ENCODE peak calls at places on chromosome 14, in four cellular contexts. A, S, H and O are unnamed samples.

GRCh38 chr14:49865431-49865859 is 12.9 kb upstream of the NEMF start:
- DNase-seq in A (peak), S (no peak), H (no peak), O (no peak)

GRCh38 chr14:64973026-64973442 is 898 bp upstream of the RAB15 start:
- DNase-seq in A (no peak), S (no peak), H (no peak), O (no peak)

GRCh38 chr14:78445275-78445674 is 275.1 kb downstream of the NRXN3 start:
- DNase-seq in A (peak), S (no peak), H (no peak), O (no peak)

GRCh38 chr14:85444685-85445084 is 85.3 kb upstream of the FLRT2 start:
- DNase-seq in A (peak), S (no peak), H (no peak), O (no peak)

GRCh38 chr14:59664741-59665140 is 88.1 kb upstream of the CCDC175 start:
- DNase-seq in A (no peak), S (no peak), H (no peak), O (no peak)

GRCh38 chr14:83741269-83741668 is 1788.7 kb upstream of the FLRT2 start:
- DNase-seq in A (no peak), S (no peak), H (no peak), O (no peak)

GRCh38 chr14:68878908-68879307 is 86.0 kb upstream of the ZFP36L1 start:
- DNase-seq in A (no peak), S (no peak), H (no peak), O (no peak)

GRCh38 chr14:60616326-60617044 is 32.8 kb downstream of the SIX1 start:
- DNase-seq in A (no peak), S (no peak), H (no peak), O (no peak)

GRCh38 chr14:106436310-106436905 is 910.0 kb downstream of the TMEM121 start:
- DNase-seq in A (no peak), S (peak), H (no peak), O (no peak)

GRCh38 chr14:64715628-64716412 is 11.6 kb downstream of the PLEKHG3 start:
- DNase-seq in A (no peak), S (no peak), H (no peak), O (peak)

GRCh38 chr14:103819503-103820307 is 27.7 kb downstream of the PPP1R13B start:
- DNase-seq in A (peak), S (no peak), H (no peak), O (peak)

GRCh38 chr14:102928412-102929348 is 6.2 kb downstream of the AMN start:
- DNase-seq in A (no peak), S (no peak), H (no peak), O (peak)

GRCh38 chr14:39431416-39432178 is 636 bp downstream of the FBXO33 start:
- DNase-seq in A (peak), S (peak), H (no peak), O (peak)

GRCh38 chr14:22829661-22830328 is at the start of gene MRPL52:
- DNase-seq in A (peak), S (peak), H (no peak), O (peak)

GRCh38 chr14:28751467-28752058 is 15.0 kb upstream of the FOXG1 start:
- DNase-seq in A (peak), S (peak), H (peak), O (peak)

GRCh38 chr14:76307786-76308780 is 67.9 kb upstream of the ESRRB start:
- DNase-seq in A (no peak), S (no peak), H (no peak), O (no peak)

GRCh38 chr14:57403521-57403864 is 13.1 kb downstream of the NAA30 start:
- DNase-seq in A (no peak), S (no peak), H (no peak), O (no peak)

GRCh38 chr14:99401196-99401595 is 79.5 kb downstream of the SETD3 start:
- DNase-seq in A (no peak), S (no peak), H (no peak), O (no peak)

GRCh38 chr14:99063620-99064225 is 208.3 kb downstream of the BCL11B start:
- DNase-seq in A (no peak), S (no peak), H (no peak), O (no peak)

GRCh38 chr14:60151715-60152114 is 13.5 kb downstream of the DHRS7 start:
- DNase-seq in A (peak), S (no peak), H (no peak), O (no peak)

GRCh38 chr14:78446807-78447206 is 276.6 kb downstream of the NRXN3 start:
- DNase-seq in A (no peak), S (no peak), H (no peak), O (no peak)

GRCh38 chr14:92647499-92648279 is 100.7 kb downstream of the LGMN start:
- DNase-seq in A (no peak), S (no peak), H (no peak), O (no peak)

GRCh38 chr14:36976571-36977023 is 195.8 kb downstream of the SLC25A21 start:
- DNase-seq in A (no peak), S (peak), H (no peak), O (no peak)

GRCh38 chr14:80364274-80364673 is 153.0 kb upstream of the DIO2 start:
- DNase-seq in A (peak), S (peak), H (no peak), O (no peak)

GRCh38 chr14:103087343-103087835 is 3.4 kb downstream of the LBHD2 start:
- DNase-seq in A (peak), S (no peak), H (no peak), O (no peak)

GRCh38 chr14:23577710-23578392 is 739 bp downstream of the JPH4 start:
- DNase-seq in A (peak), S (no peak), H (no peak), O (no peak)

GRCh38 chr14:49962616-49963015 is 69.7 kb downstream of the ARF6 start:
- DNase-seq in A (no peak), S (peak), H (no peak), O (no peak)

GRCh38 chr14:104972301-104973211 is 5.6 kb downstream of the AHNAK2 start:
- DNase-seq in A (no peak), S (no peak), H (no peak), O (no peak)

GRCh38 chr14:55332654-55333570 is 61.7 kb downstream of the FBXO34 start:
- DNase-seq in A (no peak), S (peak), H (no peak), O (no peak)

GRCh38 chr14:42163136-42163535 is 556.5 kb downstream of the LRFN5 start:
- DNase-seq in A (no peak), S (no peak), H (no peak), O (no peak)

GRCh38 chr14:61484826-61485584 is 163.6 kb downstream of the PRKCH start:
- DNase-seq in A (peak), S (no peak), H (no peak), O (no peak)

GRCh38 chr14:76546426-76547221 is 170.7 kb downstream of the ESRRB start:
- DNase-seq in A (peak), S (peak), H (no peak), O (peak)

GRCh38 chr14:59482471-59483331 is 1.5 kb downstream of the L3HYPDH start:
- DNase-seq in A (no peak), S (peak), H (no peak), O (no peak)

GRCh38 chr14:64117671-64118402 is 176.3 kb downstream of the ESR2 start:
- DNase-seq in A (no peak), S (no peak), H (no peak), O (no peak)

DNA sequence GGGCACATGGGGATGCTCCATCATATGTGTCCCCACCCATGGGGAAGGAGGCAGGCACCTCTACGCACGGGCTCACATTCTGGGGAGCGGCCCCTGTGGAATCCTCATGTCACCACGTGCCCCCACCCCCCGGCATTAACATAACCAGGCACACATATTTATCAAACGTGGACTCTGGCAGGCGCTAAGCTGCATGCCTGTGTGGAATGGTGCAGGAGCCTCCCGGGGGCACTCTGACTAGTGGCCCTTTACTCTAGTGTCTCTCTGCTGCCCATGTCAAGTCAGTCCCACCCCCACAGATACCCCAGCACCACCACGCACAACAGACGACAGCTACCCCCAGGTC is 66.1 kb downstream of the CCDC88C start:
- DNase-seq in A (no peak), S (no peak), H (no peak), O (no peak)
- TF ChIP-seq NRF1 in A (no peak), S (no peak), H (no peak), O (no peak)

GRCh38 chr14:21091784-21092146 is 6.7 kb downstream of the ZNF219 start:
- DNase-seq in A (peak), S (no peak), H (no peak), O (no peak)

GRCh38 chr14:21090194-21090939 is 8.1 kb downstream of the ZNF219 start:
- DNase-seq in A (peak), S (peak), H (no peak), O (peak)

GRCh38 chr14:21089877-21090193 is 8.6 kb downstream of the ZNF219 start:
- DNase-seq in A (no peak), S (no peak), H (no peak), O (no peak)

GRCh38 chr14:21092147-21093011 is 6.1 kb downstream of the ZNF219 start:
- DNase-seq in A (peak), S (peak), H (no peak), O (peak)

DNA sequence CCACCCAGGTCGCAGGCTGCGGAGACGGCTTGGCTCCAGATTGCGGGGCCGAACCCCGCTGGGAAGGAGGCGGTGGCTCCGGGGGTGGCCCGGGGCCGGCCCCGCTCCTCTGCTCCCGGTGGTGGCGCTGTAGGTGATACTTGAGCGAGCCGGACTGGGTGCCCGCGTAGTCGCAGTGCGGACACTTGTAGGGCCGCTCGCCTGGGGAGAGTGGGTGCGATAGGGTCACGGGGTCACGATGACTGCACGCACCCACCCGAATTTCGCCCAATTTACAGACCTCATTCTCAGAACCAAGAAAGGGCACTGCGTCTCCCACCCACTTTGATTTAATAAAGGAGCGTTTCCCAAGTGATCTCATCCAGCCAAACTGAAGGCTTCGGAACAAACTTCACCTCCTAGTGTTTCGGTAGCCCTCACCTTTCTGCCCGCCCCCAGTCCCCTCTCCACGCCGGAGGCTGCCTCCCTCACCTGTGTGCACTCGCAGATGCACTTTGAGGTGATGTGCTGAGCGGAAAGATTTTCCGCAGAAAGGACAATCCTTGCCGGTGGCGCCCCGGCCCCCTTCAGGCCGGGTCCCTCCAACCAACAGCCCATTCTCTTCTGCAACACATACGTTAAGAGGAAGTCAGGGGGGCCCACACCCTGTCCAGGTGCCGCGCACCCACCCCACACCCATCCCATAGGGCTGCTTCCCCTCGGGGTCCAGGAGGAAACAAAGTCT is 7.4 kb downstream of the ZNF219 start:
- DNase-seq in A (peak), S (no peak), H (no peak), O (no peak)
- TF ChIP-seq NRF1 in A (no peak), S (no peak), H (no peak), O (no peak)

DNA sequence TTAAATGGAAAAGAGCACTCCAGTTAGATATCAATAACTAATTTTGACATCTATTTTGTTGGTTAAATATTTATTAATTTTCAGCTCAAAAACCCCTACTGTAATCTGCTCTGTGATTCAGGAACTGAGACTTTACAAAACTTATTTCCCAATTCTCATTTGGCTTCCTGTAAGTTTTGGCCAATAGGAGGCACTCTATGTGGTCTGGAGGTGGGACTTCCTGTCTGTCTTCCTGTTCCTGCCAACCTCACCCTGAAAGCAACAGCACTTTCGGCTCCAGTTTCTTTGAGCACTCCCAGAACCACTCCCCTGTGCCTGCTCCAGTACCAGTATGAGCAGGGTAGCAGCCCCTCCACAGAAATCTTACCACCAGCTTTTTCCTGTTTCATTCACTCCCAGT is 1027.0 kb downstream of the VRK1 start:
- DNase-seq in A (no peak), S (no peak), H (no peak), O (no peak)
- TF ChIP-seq NRF1 in A (no peak), S (no peak), H (no peak), O (no peak)

GRCh38 chr14:34203271-34203722 is 252.4 kb upstream of the EGLN3 start:
- DNase-seq in A (no peak), S (no peak), H (no peak), O (no peak)
- TF ChIP-seq NRF1 in A (no peak), S (no peak), H (no peak), O (no peak)

GRCh38 chr14:100609941-100610391 is 22.7 kb upstream of the BEGAIN start:
- DNase-seq in A (peak), S (no peak), H (no peak), O (no peak)
- TF ChIP-seq NRF1 in A (no peak), S (no peak), H (no peak), O (no peak)

GRCh38 chr14:52391866-52392600 is 77.9 kb downstream of the PTGER2 start:
- DNase-seq in A (no peak), S (no peak), H (no peak), O (no peak)
- TF ChIP-seq NRF1 in A (no peak), S (no peak), H (no peak), O (no peak)

DNA sequence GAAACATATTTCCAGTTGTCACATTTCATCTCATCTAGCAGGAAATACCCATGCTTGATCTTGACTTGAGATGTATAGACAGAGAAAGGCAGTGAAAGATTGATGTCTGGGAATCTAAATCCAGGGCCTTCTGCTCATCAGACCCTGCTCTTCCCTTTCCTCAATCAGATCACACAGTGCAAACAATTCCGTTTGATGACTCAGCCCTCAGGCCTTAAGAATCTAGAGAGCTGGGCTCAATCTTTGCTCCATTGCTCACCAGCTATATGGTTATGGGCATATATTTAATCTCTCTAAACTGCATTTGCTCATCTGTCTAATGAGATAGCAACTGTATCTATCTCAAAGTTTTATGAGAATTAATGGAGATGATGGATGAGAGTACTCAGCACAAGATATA is 201.8 kb upstream of the CCDC196 start:
- DNase-seq in A (no peak), S (no peak), H (no peak), O (no peak)
- TF ChIP-seq NRF1 in A (no peak), S (no peak), H (no peak), O (no peak)

GRCh38 chr14:81386379-81386778 is 13.7 kb downstream of the STON2 start:
- DNase-seq in A (no peak), S (no peak), H (no peak), O (no peak)

GRCh38 chr14:81382517-81383225 is 17.5 kb downstream of the STON2 start:
- DNase-seq in A (no peak), S (no peak), H (no peak), O (no peak)

GRCh38 chr14:81385824-81386223 is 14.3 kb downstream of the STON2 start:
- DNase-seq in A (no peak), S (no peak), H (no peak), O (no peak)

GRCh38 chr14:81388236-81388801 is 11.8 kb downstream of the STON2 start:
- DNase-seq in A (no peak), S (no peak), H (no peak), O (no peak)

DNA sequence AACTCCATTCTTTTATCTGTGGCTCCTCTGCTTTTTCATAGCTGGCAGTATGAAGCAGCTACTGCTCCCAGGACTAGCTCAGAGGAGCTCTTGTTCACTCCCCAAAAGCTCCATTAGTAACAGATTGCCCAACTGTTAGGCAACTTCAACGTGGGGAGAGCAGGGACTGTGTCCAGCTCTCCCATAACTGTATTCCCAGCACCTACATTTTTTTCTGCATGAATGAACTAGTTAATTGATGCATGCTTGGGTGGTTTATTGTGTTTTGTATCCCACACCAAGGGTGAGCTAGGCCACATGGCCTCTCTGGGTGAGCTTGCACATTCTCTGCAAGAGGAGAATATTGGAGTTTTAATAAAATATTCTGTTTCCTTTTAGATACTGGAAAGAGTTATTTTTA is 15.2 kb downstream of the STON2 start:
- DNase-seq in A (no peak), S (no peak), H (no peak), O (no peak)
- TF ChIP-seq NRF1 in A (no peak), S (no peak), H (no peak), O (no peak)

GRCh38 chr14:51546603-51547258 is 105.0 kb upstream of the FRMD6 start:
- DNase-seq in A (no peak), S (no peak), H (no peak), O (no peak)

GRCh38 chr14:51546099-51546498 is 105.6 kb upstream of the FRMD6 start:
- DNase-seq in A (no peak), S (no peak), H (no peak), O (no peak)

GRCh38 chr14:51544901-51545300 is 106.8 kb upstream of the FRMD6 start:
- DNase-seq in A (no peak), S (no peak), H (no peak), O (no peak)

GRCh38 chr14:51544426-51544825 is 107.3 kb upstream of the FRMD6 start:
- DNase-seq in A (no peak), S (no peak), H (no peak), O (no peak)

GRCh38 chr14:51545396-51545795 is 106.3 kb upstream of the FRMD6 start:
- DNase-seq in A (no peak), S (no peak), H (no peak), O (no peak)
- TF ChIP-seq NRF1 in A (no peak), S (no peak), H (no peak), O (no peak)